ENCODE peak calls at places on chromosome 5, in seven cellular contexts. V is cardiac fibroblast; U is COLO829; K is nucleus accumbens; E is lung; M is heart right ventricle; B is activated CD4-positive, alpha-beta memory T cell treated with anti-CD3 and anti-CD28 coated beads, Interleukin-2, amount 10 ng/mL, durations not matched to agents 7 days and 5 days. W is an unnamed sample.

GRCh38 chr5:149035282-149035882 is 27.5 kb downstream of the SH3TC2 start:
- DNase-seq in V (peak), U (peak), K (no peak), E (peak), M (peak), B (peak), W (peak)

GRCh38 chr5:139829471-139829870 is 33.9 kb downstream of the PSD2 start:
- DNase-seq in V (no peak), U (no peak), K (no peak), E (no peak), M (no peak), B (no peak), W (no peak)

GRCh38 chr5:151126199-151126645 is 31.4 kb downstream of the ANXA6 start:
- DNase-seq in V (peak), U (peak), K (no peak), E (peak), M (peak), B (peak), W (peak)

GRCh38 chr5:173815571-173815970 is 72.6 kb upstream of the CPEB4 start:
- DNase-seq in V (no peak), U (no peak), K (no peak), E (no peak), M (no peak), B (no peak), W (no peak)

GRCh38 chr5:11048760-11049159 is 287.7 kb upstream of the DAP start:
- DNase-seq in V (no peak), U (no peak), K (no peak), E (no peak), M (no peak), B (no peak), W (no peak)

GRCh38 chr5:178399723-178400115 is 167.1 kb upstream of the PHYKPL start:
- DNase-seq in V (no peak), U (no peak), K (no peak), E (no peak), M (no peak), B (no peak), W (no peak)

GRCh38 chr5:110321117-110321516 is 405.4 kb downstream of the TMEM232 start:
- DNase-seq in V (no peak), U (peak), K (no peak), E (no peak), M (no peak), B (no peak), W (no peak)

GRCh38 chr5:72611111-72611724 is 104.0 kb upstream of the ZNF366 start:
- DNase-seq in V (peak), U (peak), K (peak), E (peak), M (peak), B (peak), W (peak)

GRCh38 chr5:14105717-14106435 is 37.3 kb upstream of the TRIO start:
- DNase-seq in V (peak), U (peak), K (no peak), E (no peak), M (no peak), B (no peak), W (peak)

W was measured in PC-9.